ENCODE peak calls at places on chromosomes 3 and 15, in seven cellular contexts. Y is tibial nerve, M is foreskin fibroblast, J is lower lobe of right lung, C is stomach, O is transverse colon, G is cardiac muscle cell. L is an unnamed sample.

GRCh38 chr15:58934521-58934920 is 1.0 kb upstream of the SLTM start:
- DNase-seq in Y (no peak), M (peak; percentile 25), J (no peak), C (no peak), O (no peak), G (no peak), L (no peak)

GRCh38 chr3:152159328-152159727 is 109.4 kb upstream of the MBNL1 start:
- DNase-seq in Y (no peak), M (peak; percentile 90), J (no peak), C (no peak), O (peak; percentile 15), G (no peak), L (peak; percentile 78)

GRCh38 chr3:127694467-127695215 is 21.9 kb downstream of the ABTB1 start:
- DNase-seq in Y (no peak), M (peak; percentile 37), J (peak; percentile 71), C (peak; percentile 86), O (peak; percentile 43), G (no peak), L (no peak)

GRCh38 chr3:175552929-175553328 is 693.8 kb downstream of the NAALADL2 start:
- DNase-seq in Y (no peak), M (no peak), J (no peak), C (no peak), O (no peak), G (no peak), L (no peak)

GRCh38 chr3:101976473-101976872 is 127.2 kb downstream of the NFKBIZ start:
- DNase-seq in Y (no peak), M (peak; percentile 8), J (no peak), C (no peak), O (no peak), G (peak; percentile 75), L (no peak)

GRCh38 chr3:141393151-141394076 is 25.1 kb downstream of the ZBTB38 start:
- DNase-seq in Y (no peak), M (peak; percentile 61), J (no peak), C (no peak), O (no peak), G (no peak), L (no peak)

GRCh38 chr3:138594150-138594934 is at the start of gene CEP70:
- DNase-seq in Y (peak; percentile 84), M (peak; percentile 98), J (peak; percentile 96), C (peak; percentile 95), O (peak; percentile 96), G (peak; percentile 98), L (peak; percentile 85)

GRCh38 chr15:27487846-27488245 is 516.9 kb downstream of the GABRG3 start:
- DNase-seq in Y (no peak), M (no peak), J (no peak), C (no peak), O (no peak), G (no peak), L (no peak)

GRCh38 chr3:69740103-69741021 is 1.1 kb downstream of the MITF start:
- DNase-seq in Y (no peak), M (peak; percentile 40), J (peak; percentile 79), C (peak; percentile 68), O (peak; percentile 59), G (peak; percentile 62), L (no peak)

GRCh38 chr15:43285609-43286037 is 18.9 kb upstream of the TGM5 start:
- DNase-seq in Y (peak; percentile 91), M (peak; percentile 78), J (no peak), C (peak; percentile 41), O (peak; percentile 39), G (peak; percentile 68), L (no peak)

GRCh38 chr15:34606545-34606944 is 23.1 kb upstream of the GOLGA8B start:
- DNase-seq in Y (no peak), M (peak; percentile 15), J (no peak), C (no peak), O (no peak), G (no peak), L (no peak)

GRCh38 chr3:175672119-175672689 is 813.1 kb downstream of the NAALADL2 start:
- DNase-seq in Y (no peak), M (peak; percentile 67), J (no peak), C (no peak), O (no peak), G (no peak), L (no peak)

GRCh38 chr15:77033729-77034619 is 36.9 kb downstream of the TSPAN3 start:
- DNase-seq in Y (no peak), M (no peak), J (peak; percentile 42), C (peak; percentile 20), O (peak; percentile 8), G (no peak), L (no peak)

GRCh38 chr3:71649757-71650156 is 66.2 kb upstream of the FOXP1 start:
- DNase-seq in Y (no peak), M (no peak), J (no peak), C (no peak), O (no peak), G (no peak), L (no peak)

GRCh38 chr3:71650372-71650771 is 66.8 kb upstream of the FOXP1 start:
- DNase-seq in Y (no peak), M (no peak), J (no peak), C (peak; percentile 34), O (no peak), G (no peak), L (no peak)

GRCh38 chr3:71647751-71648150 is 64.2 kb upstream of the FOXP1 start:
- DNase-seq in Y (no peak), M (no peak), J (no peak), C (no peak), O (no peak), G (no peak), L (no peak)

GRCh38 chr3:71651625-71652024 is 68.1 kb upstream of the FOXP1 start:
- DNase-seq in Y (no peak), M (no peak), J (no peak), C (no peak), O (no peak), G (no peak), L (no peak)

GRCh38 chr3:71652786-71653419 is 69.4 kb upstream of the FOXP1 start:
- DNase-seq in Y (peak; percentile 33), M (peak; percentile 76), J (peak; percentile 51), C (peak; percentile 65), O (peak; percentile 37), G (peak; percentile 50), L (peak; percentile 70)
- TF ChIP-seq CTCF in Y (peak; percentile 60), M (peak; percentile 45), J (peak; percentile 62), C (peak; percentile 57), O (peak; percentile 46), G (peak; percentile 50), L (peak; percentile 48)

GRCh38 chr3:48430359-48431101 is 644 bp upstream of the PLXNB1 start:
- DNase-seq in Y (no peak), M (peak; percentile 21), J (peak; percentile 26), C (no peak), O (peak; percentile 23), G (no peak), L (peak; percentile 72)
- H3K4me3 ChIP-seq in Y (peak overlapping the region; percentile 78), M (peak overlapping the region; percentile 66), J (peak overlapping the region; percentile 86), C (peak overlapping the region; percentile 58), O (no peak overlapping the region), G (peak overlapping the region; percentile 62), L (peak overlapping the region; percentile 79)

GRCh38 chr15:75302318-75302717 is 19.7 kb downstream of the GOLGA6D start:
- DNase-seq in Y (no peak), M (no peak), J (no peak), C (no peak), O (no peak), G (no peak), L (no peak)

GRCh38 chr15:75313116-75313845 is 22.6 kb upstream of the COMMD4 start:
- DNase-seq in Y (no peak), M (no peak), J (no peak), C (no peak), O (no peak), G (no peak), L (no peak)

GRCh38 chr15:75309711-75310110 is 26.2 kb upstream of the COMMD4 start:
- DNase-seq in Y (no peak), M (peak; percentile 50), J (no peak), C (no peak), O (no peak), G (no peak), L (no peak)

GRCh38 chr15:75306188-75306587 is 23.6 kb downstream of the GOLGA6D start:
- DNase-seq in Y (no peak), M (no peak), J (no peak), C (no peak), O (no peak), G (no peak), L (no peak)

GRCh38 chr15:75307778-75308390 is 25.2 kb downstream of the GOLGA6D start:
- DNase-seq in Y (no peak), M (peak; percentile 42), J (no peak), C (peak; percentile 69), O (peak; percentile 77), G (peak; percentile 57), L (no peak)
- TF ChIP-seq CTCF in Y (no peak), M (peak; percentile 42), J (peak; percentile 36), C (peak; percentile 38), O (peak; percentile 54), G (peak; percentile 42), L (no peak)

DNA sequence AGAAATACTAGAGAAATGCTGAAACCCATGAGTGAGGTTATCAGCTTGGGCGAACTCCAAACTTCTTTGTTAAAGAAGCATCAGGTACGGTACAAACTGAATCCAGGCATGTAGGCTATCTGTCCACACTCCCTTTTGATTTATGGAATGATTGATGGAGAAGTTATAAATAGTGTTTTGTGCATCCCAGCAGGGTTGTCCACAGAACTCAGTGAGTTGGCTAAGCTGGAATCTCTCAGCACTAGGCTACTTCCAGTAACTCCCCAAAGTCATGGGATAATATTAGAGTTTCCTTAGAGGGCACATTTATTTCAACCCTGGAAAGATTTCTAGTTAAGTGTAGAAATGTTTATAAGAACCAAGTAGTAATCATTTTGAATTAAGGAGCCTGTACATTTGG is 186.2 kb upstream of the CRBN start:
- DNase-seq in Y (no peak), M (no peak), J (no peak), C (no peak), O (no peak), G (peak; percentile 50), L (no peak)
- H3K4me3 ChIP-seq in Y (no peak overlapping the region), M (no peak overlapping the region), J (no peak overlapping the region), C (no peak overlapping the region), O (no peak overlapping the region), G (no peak overlapping the region), L (no peak overlapping the region)